ENCODE peak calls at places on chromosomes 13 and 19, in seven cellular contexts. A is NT2/D1, C is kidney tubule cell, S is NCI-H1105 treated with DMSO at 0.1 percent for 48 hours, U is iPS-NIHi11, I is AG08396, G is lower leg skin. M is an unnamed sample.

GRCh38 chr19:35142531-35143230 is 374 bp upstream of the FXYD7 start:
- DNase-seq in A (no peak), C (peak), S (peak), U (peak), I (peak), G (no peak), M (no peak)

GRCh38 chr19:5805465-5806132 is 732 bp downstream of the NRTN start:
- DNase-seq in A (peak), C (peak), S (peak), U (peak), I (peak), G (peak), M (peak)

GRCh38 chr19:2051771-2052704 is 994 bp upstream of the MKNK2 start:
- DNase-seq in A (no peak), C (no peak), S (no peak), U (no peak), I (no peak), G (peak), M (no peak)

GRCh38 chr19:29519931-29520330 is 5.9 kb upstream of the VSTM2B start:
- DNase-seq in A (no peak), C (no peak), S (no peak), U (no peak), I (no peak), G (no peak), M (no peak)

GRCh38 chr19:35560677-35561076 is 2.8 kb downstream of the ATP4A start:
- DNase-seq in A (no peak), C (no peak), S (no peak), U (no peak), I (no peak), G (no peak), M (no peak)

GRCh38 chr13:105774739-105775460 is 760.6 kb downstream of the EFNB2 start:
- DNase-seq in A (no peak), C (peak), S (no peak), U (no peak), I (no peak), G (no peak), M (no peak)

GRCh38 chr19:14432817-14433453 is at the start of gene PKN1:
- DNase-seq in A (peak), C (peak), S (peak), U (peak), I (peak), G (no peak), M (no peak)

GRCh38 chr19:16070366-16070990 is 5.8 kb upstream of the TPM4 start:
- DNase-seq in A (no peak), C (peak), S (no peak), U (no peak), I (no peak), G (peak), M (peak)

GRCh38 chr13:110610955-110611595 is 4.3 kb upstream of the NAXD start:
- DNase-seq in A (no peak), C (peak), S (no peak), U (no peak), I (no peak), G (no peak), M (no peak)

GRCh38 chr13:32031815-32032345 is 306 bp downstream of the FRY start:
- DNase-seq in A (no peak), C (no peak), S (no peak), U (no peak), I (peak), G (no peak), M (no peak)

GRCh38 chr13:22665531-22665930 is 515.2 kb upstream of the SGCG start:
- DNase-seq in A (no peak), C (no peak), S (peak), U (no peak), I (no peak), G (no peak), M (no peak)

GRCh38 chr19:45881082-45881908 is 4.6 kb downstream of the IRF2BP1 start:
- DNase-seq in A (no peak), C (no peak), S (no peak), U (no peak), I (no peak), G (no peak), M (no peak)

GRCh38 chr19:18119243-18120105 is 21.9 kb downstream of the MAST3 start:
- DNase-seq in A (no peak), C (no peak), S (no peak), U (no peak), I (no peak), G (no peak), M (peak)

GRCh38 chr13:72137782-72138181 is 270.8 kb upstream of the DACH1 start:
- DNase-seq in A (no peak), C (no peak), S (no peak), U (no peak), I (no peak), G (no peak), M (no peak)

GRCh38 chr13:113551081-113552000 is 33.2 kb upstream of the TFDP1 start:
- DNase-seq in A (no peak), C (no peak), S (peak), U (no peak), I (no peak), G (peak), M (no peak)

GRCh38 chr13:77345150-77345780 is 18.4 kb upstream of the MYCBP2 start:
- DNase-seq in A (no peak), C (no peak), S (peak), U (no peak), I (no peak), G (no peak), M (no peak)

GRCh38 chr19:4389511-4390016 is 10.8 kb downstream of the SH3GL1 start:
- DNase-seq in A (no peak), C (no peak), S (no peak), U (no peak), I (no peak), G (no peak), M (no peak)

GRCh38 chr13:45809810-45810394 is 41.7 kb downstream of the SIAH3 start:
- DNase-seq in A (no peak), C (no peak), S (no peak), U (no peak), I (no peak), G (no peak), M (no peak)

GRCh38 chr19:39917561-39918182 is 16.8 kb downstream of the FCGBP start:
- DNase-seq in A (no peak), C (no peak), S (no peak), U (no peak), I (no peak), G (peak), M (no peak)

GRCh38 chr13:36819811-36820140 is 754 bp downstream of the RFXAP start:
- DNase-seq in A (no peak), C (no peak), S (peak), U (no peak), I (peak), G (no peak), M (peak)

GRCh38 chr19:49845433-49845832 is 5.5 kb upstream of the PTOV1 start:
- DNase-seq in A (no peak), C (no peak), S (no peak), U (no peak), I (no peak), G (no peak), M (no peak)

GRCh38 chr13:97369269-97369893 is 64.6 kb upstream of the RAP2A start:
- DNase-seq in A (no peak), C (peak), S (no peak), U (no peak), I (peak), G (no peak), M (no peak)

GRCh38 chr19:34856052-34856451 is 70.7 kb upstream of the ZNF30 start:
- DNase-seq in A (no peak), C (no peak), S (no peak), U (no peak), I (no peak), G (no peak), M (no peak)

GRCh38 chr13:25943666-25944065 is 108.2 kb downstream of the SHISA2 start:
- DNase-seq in A (no peak), C (peak), S (no peak), U (no peak), I (no peak), G (no peak), M (no peak)

M was measured in mammary epithelial cell.